ENCODE peak calls at places on chromosomes 1 and 21, in seven cellular contexts. J is lung; L is AG04449; H is small intestine; B is CD8-positive, alpha-beta T cell; K is mesendoderm; A is kidney. C is an unnamed sample.

GRCh38 chr1:86687595-86687994 is 16.8 kb upstream of the SH3GLB1 start:
- DNase-seq in H (peak), K (no peak), J (no peak), L (no peak), B (no peak), A (no peak), C (no peak)

GRCh38 chr1:227793948-227794812 is 21.3 kb upstream of the PRSS38 start:
- DNase-seq in H (no peak), K (peak), L (peak), J (peak), B (no peak), A (peak), C (no peak)

GRCh38 chr1:28580706-28581530 is 11.1 kb upstream of the RAB42 start:
- DNase-seq in H (peak), J (peak), A (no peak), B (no peak), L (no peak), K (peak), C (peak)

GRCh38 chr1:43313771-43314170 is 13.0 kb downstream of the TIE1 start:
- DNase-seq in L (no peak), B (no peak), A (no peak), J (no peak), H (peak), K (no peak), C (no peak)

GRCh38 chr1:26168410-26169167 is at the start of gene C1orf232:
- DNase-seq in L (no peak), J (no peak), K (no peak), A (no peak), H (no peak), B (no peak), C (no peak)

GRCh38 chr1:56837244-56837926 is 17.2 kb upstream of the C8A start:
- DNase-seq in L (no peak), K (peak), J (no peak), B (no peak), A (no peak), H (no peak), C (no peak)

GRCh38 chr1:182189535-182190066 is 128.1 kb upstream of the ZNF648 start:
- DNase-seq in J (no peak), K (peak), A (no peak), H (no peak), L (no peak), B (no peak), C (no peak)

GRCh38 chr1:228149341-228150020 is at the start of gene GJC2:
- DNase-seq in A (peak), K (peak), J (no peak), B (no peak), H (no peak), L (no peak), C (no peak)

GRCh38 chr1:85328713-85329376 is 52.4 kb upstream of the BCL10 start:
- DNase-seq in H (peak), B (no peak), K (peak), L (peak), A (no peak), J (peak), C (no peak)

GRCh38 chr1:27388337-27389005 is 4.0 kb upstream of the GPR3 start:
- DNase-seq in B (peak), L (no peak), J (peak), K (peak), A (no peak), H (peak), C (peak)

GRCh38 chr1:240337795-240338194 is 246.1 kb downstream of the FMN2 start:
- DNase-seq in K (no peak), J (no peak), B (no peak), L (peak), A (no peak), H (no peak), C (no peak)

GRCh38 chr1:232557661-232558260 is 72.2 kb downstream of the SIPA1L2 start:
- DNase-seq in A (no peak), H (no peak), B (no peak), J (no peak), K (peak), L (no peak), C (no peak)

GRCh38 chr1:12644829-12645228 is 944 bp downstream of the AADACL4 start:
- DNase-seq in J (no peak), L (no peak), K (no peak), H (no peak), B (no peak), A (no peak), C (no peak)

GRCh38 chr1:12643079-12643478 is 806 bp upstream of the AADACL4 start:
- DNase-seq in L (no peak), H (no peak), J (no peak), A (no peak), B (no peak), K (no peak), C (no peak)

GRCh38 chr1:12644237-12644636 is 352 bp downstream of the AADACL4 start:
- DNase-seq in B (no peak), J (no peak), H (no peak), K (no peak), A (no peak), L (no peak), C (no peak)

GRCh38 chr1:12640958-12641272 is 3.0 kb upstream of the AADACL4 start:
- DNase-seq in H (no peak), K (no peak), L (no peak), A (no peak), B (no peak), J (no peak), C (no peak)

DNA sequence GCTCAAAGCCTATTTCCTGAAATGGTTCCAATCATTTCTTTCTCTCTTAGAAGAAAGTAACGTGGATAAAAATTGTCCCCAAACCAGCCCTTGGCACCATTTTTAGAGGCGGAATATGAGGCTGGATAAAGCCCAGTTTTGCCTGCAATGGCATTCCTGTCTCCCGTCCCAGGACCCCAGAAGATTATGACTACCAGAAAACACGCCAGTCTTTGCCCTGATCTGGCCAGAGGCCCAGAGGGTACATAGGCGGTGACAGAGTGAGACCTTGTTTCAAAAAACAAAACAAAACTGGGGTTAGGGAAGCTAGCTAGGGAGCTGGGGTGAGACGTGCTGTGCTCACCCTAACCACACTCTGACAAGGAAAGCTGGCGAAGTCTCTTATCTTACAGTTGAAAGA is at the start of gene AADACL4:
- DNase-seq in H (no peak), J (no peak), L (no peak), K (no peak), A (no peak), B (no peak), C (no peak)
- H3K4me3 ChIP-seq in H (no peak), J (no peak), L (no peak), K (no peak), A (no peak), B (no peak), C (no peak)

GRCh38 chr1:22625262-22625925 is 11.0 kb upstream of the C1QA start:
- DNase-seq in A (no peak), B (no peak), L (no peak), K (peak), H (no peak), J (no peak), C (no peak)
- H3K4me3 ChIP-seq in A (no peak), B (no peak), L (no peak), K (no peak), H (no peak), J (no peak), C (no peak)

DNA sequence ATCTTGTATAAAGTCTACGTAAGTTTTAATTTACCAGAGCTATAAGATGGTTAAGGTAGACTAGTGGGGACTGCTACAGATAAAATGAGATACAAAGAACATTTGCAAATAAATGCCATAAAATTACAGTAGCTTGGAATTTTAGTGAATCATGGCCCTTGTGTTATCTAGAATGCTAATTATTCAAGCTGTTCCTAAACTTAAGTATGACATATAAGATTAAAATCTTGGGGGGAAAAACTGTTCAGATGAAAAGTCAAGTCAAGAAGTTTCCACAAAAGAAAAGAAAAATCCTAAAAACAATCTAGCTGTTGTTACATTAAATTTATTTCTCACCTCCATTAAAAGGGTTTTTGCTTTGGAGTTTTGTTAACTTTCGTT is 51.7 kb downstream of the SIM2 start:
- DNase-seq in B (no peak), H (no peak), K (no peak), J (no peak), A (no peak), L (no peak), C (no peak)
- H3K4me3 ChIP-seq in B (no peak), H (no peak), K (no peak), J (no peak), A (no peak), L (no peak), C (no peak)

GRCh38 chr1:164772635-164773034 is 213.7 kb downstream of the PBX1 start:
- DNase-seq in B (no peak), K (peak), J (peak), L (peak), A (no peak), H (peak), C (no peak)
- H3K4me3 ChIP-seq in B (no peak), K (no peak), J (no peak), L (no peak), A (no peak), H (no peak), C (no peak)

DNA sequence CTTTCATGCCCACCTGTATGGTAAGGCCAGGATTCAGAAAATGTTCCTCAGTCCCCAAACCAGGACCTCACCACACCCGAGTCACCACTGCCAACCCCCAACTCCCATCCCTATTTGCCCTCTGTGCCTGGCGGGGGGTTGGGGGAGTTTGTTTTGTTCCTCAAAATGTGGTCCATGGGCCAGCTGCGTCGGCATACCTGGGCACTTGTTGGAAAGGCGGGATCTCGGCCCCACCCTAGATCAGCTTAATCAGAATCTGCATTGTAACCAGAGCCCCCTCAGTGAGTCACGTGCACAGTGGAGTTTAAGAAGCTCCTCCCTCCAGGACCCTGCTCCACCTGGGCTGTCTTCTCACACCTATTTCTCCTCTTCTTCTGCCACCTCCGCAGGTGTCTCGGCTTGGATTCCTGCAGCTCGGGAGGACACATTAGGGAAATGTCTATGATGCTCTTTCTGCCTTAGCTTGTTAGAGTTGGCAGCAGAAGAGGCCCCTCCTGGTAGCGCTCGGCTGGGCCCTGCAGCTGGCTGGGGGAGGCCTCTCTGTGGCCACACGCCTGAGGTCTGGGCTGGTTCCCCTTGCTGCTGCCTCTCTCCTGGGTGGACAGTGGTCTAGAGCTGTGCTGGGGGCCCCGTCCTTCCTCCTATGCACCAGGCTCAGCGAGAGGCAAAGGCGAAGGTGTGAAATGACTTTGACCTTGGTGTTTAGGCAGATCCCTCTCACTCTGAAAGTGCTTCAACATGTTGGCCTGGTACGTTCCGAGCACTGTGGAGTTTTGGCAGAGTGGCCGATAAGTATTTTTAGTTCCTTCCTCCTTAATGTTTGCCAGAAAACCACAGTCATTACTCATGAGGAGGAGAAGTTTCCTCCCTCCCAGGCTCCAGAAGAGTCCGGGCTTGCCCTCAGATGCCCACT is 41.8 kb upstream of the CAMTA1 start:
- DNase-seq in H (no peak), B (no peak), L (peak), A (peak), J (peak), K (no peak), C (peak)
- H3K4me3 ChIP-seq in H (no peak), B (no peak), L (no peak), A (no peak), J (no peak), K (no peak), C (no peak)

GRCh38 chr1:155250246-155250632 is 5.0 kb downstream of the ENTREP3 start:
- DNase-seq in L (no peak), K (no peak), A (peak), H (no peak), J (no peak), B (no peak), C (peak)
- H3K4me3 ChIP-seq in L (no peak), K (peak), A (no peak), H (no peak), J (no peak), B (peak), C (peak)

DNA sequence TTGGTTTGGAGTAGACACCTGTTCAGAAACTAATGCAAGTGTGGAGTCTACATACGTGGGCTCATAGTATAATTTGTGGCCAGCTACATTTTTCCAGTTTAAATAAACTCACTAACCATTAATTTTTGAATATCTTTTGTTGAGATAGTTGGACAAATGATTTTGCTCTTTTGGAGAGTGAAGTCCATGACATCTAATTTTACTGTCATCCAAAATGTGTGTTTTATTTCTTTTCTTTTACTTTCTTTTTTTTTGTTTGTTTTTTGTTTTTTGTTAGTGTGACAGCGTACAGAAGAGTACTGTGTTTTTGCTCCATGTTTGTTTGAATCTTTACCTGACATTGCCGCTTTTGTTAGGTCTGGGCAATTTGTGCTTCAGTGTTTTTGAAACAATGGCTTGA is 5.0 kb downstream of the RBM15 start:
- DNase-seq in K (no peak), J (no peak), A (no peak), H (no peak), B (no peak), L (no peak), C (no peak)
- H3K4me3 ChIP-seq in K (no peak), J (no peak), A (peak), H (peak), B (no peak), L (no peak), C (no peak)

GRCh38 chr1:70205076-70205436 is 323 bp downstream of the LRRC40 start:
- DNase-seq in A (no peak), K (no peak), H (no peak), L (no peak), B (no peak), J (no peak), C (no peak)

GRCh38 chr1:70208292-70208691 is 2.9 kb upstream of the LRRC40 start:
- DNase-seq in B (no peak), L (no peak), H (no peak), A (no peak), J (no peak), K (no peak), C (no peak)

GRCh38 chr1:70204578-70204977 is 801 bp downstream of the LRRC40 start:
- DNase-seq in L (no peak), J (no peak), H (peak), A (no peak), K (peak), B (no peak), C (no peak)

GRCh38 chr1:70205437-70206118 is at the start of gene LRRC40:
- DNase-seq in L (peak), B (peak), K (peak), H (peak), J (peak), A (peak), C (peak)

DNA sequence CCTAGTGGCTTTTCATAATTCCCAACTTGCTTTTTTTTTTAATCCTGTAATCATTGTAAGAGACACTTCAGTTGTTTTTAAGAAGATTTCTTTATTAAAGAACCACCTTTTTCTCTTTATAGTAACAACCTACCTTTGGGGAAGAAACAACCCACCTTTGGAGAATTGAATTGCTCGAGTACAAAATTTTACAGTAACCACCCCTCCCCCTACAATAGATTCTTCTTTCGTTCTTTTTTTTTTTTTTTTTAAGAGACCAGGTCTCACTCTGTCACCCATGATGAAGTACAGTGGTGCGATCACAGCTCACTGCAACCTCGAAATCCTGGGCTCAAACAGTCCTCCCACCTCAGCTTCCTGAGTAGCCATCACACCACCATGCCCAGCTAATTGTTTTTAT is 2.1 kb upstream of the LRRC40 start:
- DNase-seq in A (no peak), H (no peak), K (no peak), J (no peak), L (no peak), B (no peak), C (no peak)
- H3K4me3 ChIP-seq in A (no peak), H (no peak), K (no peak), J (no peak), L (peak), B (no peak), C (no peak)

GRCh38 chr1:22976461-22977243 is 4.0 kb upstream of the LACTBL1 start:
- DNase-seq in A (peak), L (peak), K (peak), H (peak), B (peak), J (peak), C (peak)
- H3K4me3 ChIP-seq in A (no peak), L (no peak), K (no peak), H (no peak), B (no peak), J (no peak), C (no peak)